ENCODE peak calls at places on chromosomes 7 and 10, in six cellular contexts. N, Q, T, O, R and K are unnamed samples.

GRCh38 chr10:13001041-13001886 is at the start of gene CCDC3:
- DNase-seq in N (no peak), O (peak), Q (peak), T (peak), R (no peak), K (no peak)

GRCh38 chr7:119197872-119198527 is 973.5 kb downstream of the ANKRD7 start:
- DNase-seq in Q (peak), R (peak), N (peak), T (peak), O (peak), K (peak)

GRCh38 chr7:50266893-50267386 is 37.6 kb upstream of the IKZF1 start:
- DNase-seq in T (no peak), R (peak), N (no peak), O (no peak), Q (no peak), K (no peak)

GRCh38 chr10:102602272-102603045 is 41.8 kb upstream of the TRIM8 start:
- DNase-seq in Q (no peak), R (no peak), N (no peak), O (no peak), T (peak), K (no peak)

GRCh38 chr10:77827383-77827782 is 99.2 kb downstream of the DLG5 start:
- DNase-seq in T (no peak), R (no peak), O (no peak), N (no peak), Q (no peak), K (no peak)

GRCh38 chr10:62817763-62818425 is 1.7 kb upstream of the EGR2 start:
- DNase-seq in R (peak), Q (peak), T (peak), O (peak), N (peak), K (peak)

GRCh38 chr10:96695366-96695765 is 24.9 kb downstream of the PIK3AP1 start:
- DNase-seq in N (no peak), R (peak), T (no peak), O (no peak), Q (no peak), K (peak)

GRCh38 chr7:158106272-158106671 is 481.4 kb downstream of the PTPRN2 start:
- DNase-seq in Q (no peak), O (no peak), N (no peak), R (no peak), T (no peak), K (no peak)

GRCh38 chr7:105153531-105153930 is 139.5 kb downstream of the KMT2E start:
- DNase-seq in O (no peak), T (no peak), Q (no peak), R (no peak), N (no peak), K (no peak)

GRCh38 chr10:126712681-126713080 is 42.2 kb upstream of the C10orf90 start:
- DNase-seq in T (no peak), R (no peak), O (no peak), Q (no peak), N (no peak), K (no peak)

GRCh38 chr10:81026597-81026996 is 488.9 kb downstream of the SH2D4B start:
- DNase-seq in R (no peak), T (no peak), Q (peak), O (no peak), N (no peak), K (no peak)

GRCh38 chr7:2719007-2719406 is 31.0 kb downstream of the AMZ1 start:
- DNase-seq in R (peak), T (peak), O (peak), N (no peak), Q (no peak), K (no peak)

GRCh38 chr10:85946713-85947326 is 419.8 kb downstream of the GRID1 start:
- DNase-seq in Q (no peak), O (no peak), N (no peak), T (no peak), R (peak), K (peak)

GRCh38 chr10:44539178-44539577 is 154.3 kb upstream of the CXCL12 start:
- DNase-seq in N (no peak), R (no peak), T (no peak), Q (no peak), O (no peak), K (no peak)

GRCh38 chr10:69146756-69147155 is 22.8 kb downstream of the VPS26A start:
- DNase-seq in Q (no peak), O (no peak), R (no peak), N (no peak), T (no peak), K (no peak)

GRCh38 chr7:151142686-151143040 is 24.8 kb downstream of the GBX1 start:
- DNase-seq in T (no peak), O (no peak), R (no peak), Q (no peak), N (no peak), K (no peak)

GRCh38 chr7:155357573-155358041 is 59.9 kb downstream of the INSIG1 start:
- DNase-seq in O (no peak), T (peak), Q (no peak), R (no peak), N (peak), K (no peak)

GRCh38 chr7:577278-577665 is 57.6 kb upstream of the PDGFA start:
- DNase-seq in N (no peak), O (no peak), R (no peak), T (no peak), Q (no peak), K (no peak)

GRCh38 chr7:56046728-56047445 is 4.4 kb downstream of the PSPH start:
- DNase-seq in T (peak), N (peak), R (no peak), O (no peak), Q (peak), K (no peak)

GRCh38 chr7:108528183-108528712 is 2.3 kb upstream of the PNPLA8 start:
- DNase-seq in Q (no peak), T (no peak), R (no peak), O (no peak), N (peak), K (no peak)

GRCh38 chr10:35854661-35855060 is 212.6 kb upstream of the FZD8 start:
- DNase-seq in Q (no peak), R (no peak), O (no peak), N (no peak), T (peak), K (no peak)

DNA sequence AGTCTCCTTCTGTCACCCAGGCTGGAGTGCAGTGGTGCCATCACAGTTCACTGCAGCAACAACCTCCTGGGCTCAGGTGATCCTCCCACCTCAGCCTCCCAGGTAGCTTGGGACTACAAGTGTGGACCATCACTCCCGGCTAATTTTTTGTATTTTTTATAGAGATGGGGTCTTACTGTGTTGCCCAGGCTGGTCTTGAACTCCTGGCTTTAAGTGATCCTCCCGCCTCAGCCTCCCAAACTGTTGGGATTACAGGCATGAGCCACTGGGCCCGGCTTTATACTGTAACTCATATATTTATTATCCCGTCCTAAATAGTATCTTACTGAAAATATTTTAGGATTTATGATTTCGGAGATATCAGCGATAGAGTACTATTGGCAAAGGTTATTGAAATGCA is 10.9 kb downstream of the EIF4H start:
- DNase-seq in R (no peak), T (no peak), Q (no peak), O (no peak), N (no peak), K (no peak)
- H3K4me2 ChIP-seq in R (peak), T (peak), Q (no peak), O (no peak), N (no peak), K (no peak)

GRCh38 chr10:103843854-103844567 is 11.4 kb downstream of the SH3PXD2A start:
- DNase-seq in N (no peak), Q (peak), R (no peak), T (peak), O (no peak), K (no peak)
- H3K4me2 ChIP-seq in N (no peak), Q (no peak), R (no peak), T (peak), O (no peak), K (no peak)

GRCh38 chr7:137036768-137037167 is 168.3 kb downstream of the CHRM2 start:
- DNase-seq in N (no peak), T (no peak), R (no peak), O (no peak), Q (peak), K (no peak)

GRCh38 chr7:137045573-137045972 is 177.1 kb downstream of the CHRM2 start:
- DNase-seq in O (no peak), N (no peak), Q (no peak), T (no peak), R (no peak), K (no peak)

GRCh38 chr7:137038706-137039105 is 170.3 kb downstream of the CHRM2 start:
- DNase-seq in Q (no peak), N (no peak), O (no peak), T (no peak), R (no peak), K (no peak)

GRCh38 chr7:137040745-137041144 is 172.3 kb downstream of the CHRM2 start:
- DNase-seq in O (peak), R (no peak), Q (peak), N (no peak), T (no peak), K (no peak)
- H3K4me2 ChIP-seq in O (no peak), R (no peak), Q (no peak), N (no peak), T (no peak), K (no peak)

DNA sequence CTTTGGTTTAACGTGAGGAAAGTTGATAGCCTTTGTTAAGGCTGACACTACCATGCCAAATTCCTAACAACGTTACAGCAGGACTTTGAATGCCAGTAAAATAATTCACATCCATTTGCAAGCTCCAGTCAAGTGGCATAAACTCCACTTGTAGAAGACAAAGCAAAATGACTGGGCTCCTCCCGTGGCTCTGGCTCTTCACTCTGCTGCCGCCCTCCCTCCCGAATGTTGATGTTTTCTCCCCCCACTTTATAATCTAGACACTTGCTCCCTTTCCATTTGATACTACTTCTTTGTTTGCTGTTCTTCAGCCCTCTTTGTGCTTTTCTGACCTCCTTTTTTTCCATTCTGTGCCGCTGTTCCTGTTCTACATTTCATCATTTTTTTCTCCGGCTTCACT is 22.8 kb upstream of the ITGB8 start:
- DNase-seq in T (no peak), O (peak), N (no peak), R (no peak), Q (peak), K (no peak)
- H3K4me2 ChIP-seq in T (no peak), O (no peak), N (no peak), R (peak), Q (no peak), K (no peak)

GRCh38 chr10:124591123-124591495 is 129.5 kb downstream of the LHPP start:
- DNase-seq in R (no peak), T (no peak), N (no peak), O (no peak), Q (no peak), K (no peak)

GRCh38 chr10:124587811-124588211 is 126.2 kb downstream of the LHPP start:
- DNase-seq in Q (no peak), R (no peak), T (no peak), N (no peak), O (no peak), K (no peak)

GRCh38 chr10:124590216-124591122 is 128.8 kb downstream of the LHPP start:
- DNase-seq in Q (no peak), O (no peak), R (no peak), T (no peak), N (peak), K (no peak)

GRCh38 chr10:124589491-124590006 is 127.9 kb downstream of the LHPP start:
- DNase-seq in O (no peak), N (no peak), Q (peak), T (peak), R (no peak), K (no peak)

GRCh38 chr10:124588736-124589451 is 127.3 kb downstream of the LHPP start:
- DNase-seq in T (peak), R (no peak), N (no peak), O (no peak), Q (peak), K (no peak)
- H3K4me2 ChIP-seq in T (no peak), R (no peak), N (no peak), O (no peak), Q (peak), K (no peak)

DNA sequence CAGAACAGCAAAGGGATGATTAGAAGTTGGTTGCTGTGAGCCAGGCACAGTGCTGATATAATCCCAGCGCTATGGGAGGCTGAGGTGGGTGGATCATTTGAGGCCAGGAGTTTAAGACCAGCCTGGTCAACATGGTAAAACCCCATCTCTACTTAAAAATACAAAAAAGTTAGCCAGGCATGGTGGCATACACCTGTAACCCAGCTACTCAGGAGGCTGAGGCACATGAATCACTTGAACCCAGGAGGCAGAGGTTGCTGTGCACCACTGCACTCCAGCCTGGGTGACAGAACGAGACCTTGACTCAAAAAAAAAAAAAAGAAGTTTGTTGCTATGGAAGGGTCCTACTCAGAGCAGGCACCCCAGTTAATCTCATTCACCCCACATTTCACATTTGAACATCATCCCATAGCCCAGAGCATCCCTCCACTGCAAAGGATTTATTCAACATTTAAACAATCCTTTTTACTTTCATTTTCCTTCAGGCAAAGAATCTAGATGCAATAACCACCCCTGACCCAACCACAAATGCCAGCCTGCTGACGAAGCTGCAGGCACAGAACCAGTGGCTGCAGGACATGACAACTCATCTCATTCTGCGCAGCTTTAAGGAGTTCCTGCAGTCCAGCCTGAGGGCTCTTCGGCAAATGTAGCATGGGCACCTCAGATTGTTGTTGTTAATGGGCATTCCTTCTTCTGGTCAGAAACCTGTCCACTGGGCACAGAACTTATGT is 4.1 kb downstream of the IL6 start:
- DNase-seq in T (peak), O (no peak), N (peak), Q (peak), R (no peak), K (peak)
- H3K4me2 ChIP-seq in T (peak), O (no peak), N (peak), Q (peak), R (peak), K (peak)

GRCh38 chr10:3936422-3937040 is 151.5 kb upstream of the KLF6 start:
- DNase-seq in R (no peak), Q (no peak), O (no peak), T (no peak), N (no peak), K (no peak)
- H3K4me2 ChIP-seq in R (no peak), Q (no peak), O (no peak), T (peak), N (no peak), K (no peak)

GRCh38 chr10:71741671-71742070 is 22.1 kb upstream of the C10orf105 start:
- DNase-seq in Q (no peak), R (no peak), T (no peak), O (no peak), N (no peak), K (no peak)
- H3K4me2 ChIP-seq in Q (no peak), R (no peak), T (no peak), O (no peak), N (no peak), K (no peak)